ENCODE peak calls at places on chromosomes 12 and 14, in five cellular contexts. Q, G, K, Z and C are unnamed samples.

GRCh38 chr14:73888460-73888725 is 1.7 kb downstream of the ZNF410 start:
- DNase-seq in K (no peak), G (no peak), Q (no peak), Z (no peak), C (no peak)

GRCh38 chr14:22898302-22898894 is 15.4 kb downstream of the REM2 start:
- DNase-seq in G (no peak), Q (no peak), Z (no peak), K (no peak), C (no peak)

GRCh38 chr14:99224116-99224910 is 47.7 kb downstream of the BCL11B start:
- DNase-seq in Q (no peak), Z (no peak), G (no peak), K (no peak), C (no peak)

GRCh38 chr12:124397399-124397679 is 102.4 kb downstream of the RFLNA start:
- DNase-seq in K (no peak), G (no peak), Q (no peak), Z (no peak), C (no peak)

GRCh38 chr12:10909462-10909861 is at the start of gene TAS2R13:
- DNase-seq in G (no peak), Q (no peak), Z (no peak), K (no peak), C (no peak)

GRCh38 chr14:32639208-32639607 is 299.5 kb upstream of the NPAS3 start:
- DNase-seq in K (no peak), G (no peak), Z (no peak), Q (no peak), C (no peak)

GRCh38 chr14:64598404-64598803 is 48.6 kb downstream of the PPP1R36 start:
- DNase-seq in Q (no peak), Z (no peak), G (no peak), K (no peak), C (no peak)

GRCh38 chr12:74021937-74022336 is 515.7 kb upstream of the ATXN7L3B start:
- DNase-seq in Z (peak), K (peak), Q (no peak), G (no peak), C (no peak)

GRCh38 chr12:69779928-69780327 is 41.3 kb downstream of the RAB3IP start:
- DNase-seq in K (no peak), Z (peak), G (no peak), Q (no peak), C (no peak)

GRCh38 chr12:27922591-27923139 is 49.9 kb downstream of the PTHLH start:
- DNase-seq in K (no peak), G (no peak), Q (no peak), Z (no peak), C (no peak)

GRCh38 chr14:79375336-79375735 is 836.0 kb downstream of the DIO2 start:
- DNase-seq in G (no peak), Z (peak), Q (no peak), K (no peak), C (no peak)

GRCh38 chr12:88934163-88934747 is 354.0 kb upstream of the KITLG start:
- DNase-seq in K (no peak), Q (no peak), G (no peak), Z (no peak), C (no peak)

GRCh38 chr12:85633491-85633890 is 202.7 kb downstream of the RASSF9 start:
- DNase-seq in G (no peak), Z (no peak), Q (no peak), K (no peak), C (no peak)

GRCh38 chr14:39384177-39384576 is 48.1 kb downstream of the FBXO33 start:
- DNase-seq in Z (no peak), Q (no peak), G (no peak), K (no peak), C (no peak)

GRCh38 chr14:61404637-61405036 is 83.3 kb downstream of the PRKCH start:
- DNase-seq in Q (no peak), Z (no peak), G (no peak), K (no peak), C (no peak)

GRCh38 chr14:22391908-22392307 is 197.1 kb downstream of the DAD1 start:
- DNase-seq in K (no peak), G (no peak), Q (no peak), Z (peak), C (no peak)

GRCh38 chr14:60561845-60562746 is 53.1 kb downstream of the SIX6 start:
- DNase-seq in Z (peak), K (peak), G (no peak), Q (no peak), C (no peak)

GRCh38 chr14:104080557-104081492 is 4.7 kb upstream of the ASPG start:
- DNase-seq in K (no peak), Q (no peak), Z (no peak), G (no peak), C (peak)

GRCh38 chr14:87066221-87066817 is 926.7 kb downstream of the GALC start:
- DNase-seq in G (no peak), Q (no peak), K (no peak), Z (no peak), C (no peak)

GRCh38 chr14:57692671-57693070 is 173.2 kb downstream of the SLC35F4 start:
- DNase-seq in Z (no peak), G (no peak), Q (no peak), K (no peak), C (no peak)

GRCh38 chr12:45655186-45655585 is 74.3 kb upstream of the ARID2 start:
- DNase-seq in Q (no peak), K (no peak), Z (peak), G (no peak), C (no peak)

GRCh38 chr12:69484428-69484827 is 14.2 kb downstream of the FRS2 start:
- DNase-seq in Q (no peak), K (no peak), Z (no peak), G (no peak), C (no peak)

GRCh38 chr12:130677957-130678558 is 38.0 kb downstream of the RIMBP2 start:
- DNase-seq in K (no peak), Z (no peak), Q (no peak), G (no peak), C (no peak)

GRCh38 chr14:85415015-85415712 is 114.8 kb upstream of the FLRT2 start:
- DNase-seq in Z (no peak), G (no peak), Q (no peak), K (no peak), C (no peak)

GRCh38 chr12:53219116-53219955 is 12.3 kb upstream of the ITGB7 start:
- DNase-seq in Z (no peak), Q (no peak), K (peak), G (no peak), C (no peak)

GRCh38 chr12:92543359-92543758 is 159.4 kb upstream of the PLEKHG7 start:
- DNase-seq in G (no peak), Q (no peak), K (no peak), Z (no peak), C (no peak)

GRCh38 chr14:25411933-25412757 is 362.2 kb upstream of the STXBP6 start:
- DNase-seq in K (no peak), Q (no peak), G (no peak), Z (peak), C (no peak)

GRCh38 chr12:87953257-87953860 is 75.8 kb downstream of the C12orf50 start:
- DNase-seq in Z (peak), Q (no peak), K (no peak), G (no peak), C (no peak)

GRCh38 chr12:6327591-6328041 is 14.3 kb downstream of the TNFRSF1A start:
- DNase-seq in Z (no peak), Q (no peak), K (no peak), G (no peak), C (no peak)

GRCh38 chr12:6328045-6328779 is 13.7 kb downstream of the TNFRSF1A start:
- DNase-seq in Q (no peak), K (no peak), G (no peak), Z (no peak), C (no peak)

GRCh38 chr12:6324936-6325750 is 14.7 kb downstream of the PLEKHG6 start:
- DNase-seq in K (no peak), Q (no peak), G (no peak), Z (no peak), C (no peak)

GRCh38 chr12:6327159-6327558 is 14.7 kb downstream of the TNFRSF1A start:
- DNase-seq in Q (no peak), G (no peak), K (no peak), Z (no peak), C (no peak)

DNA sequence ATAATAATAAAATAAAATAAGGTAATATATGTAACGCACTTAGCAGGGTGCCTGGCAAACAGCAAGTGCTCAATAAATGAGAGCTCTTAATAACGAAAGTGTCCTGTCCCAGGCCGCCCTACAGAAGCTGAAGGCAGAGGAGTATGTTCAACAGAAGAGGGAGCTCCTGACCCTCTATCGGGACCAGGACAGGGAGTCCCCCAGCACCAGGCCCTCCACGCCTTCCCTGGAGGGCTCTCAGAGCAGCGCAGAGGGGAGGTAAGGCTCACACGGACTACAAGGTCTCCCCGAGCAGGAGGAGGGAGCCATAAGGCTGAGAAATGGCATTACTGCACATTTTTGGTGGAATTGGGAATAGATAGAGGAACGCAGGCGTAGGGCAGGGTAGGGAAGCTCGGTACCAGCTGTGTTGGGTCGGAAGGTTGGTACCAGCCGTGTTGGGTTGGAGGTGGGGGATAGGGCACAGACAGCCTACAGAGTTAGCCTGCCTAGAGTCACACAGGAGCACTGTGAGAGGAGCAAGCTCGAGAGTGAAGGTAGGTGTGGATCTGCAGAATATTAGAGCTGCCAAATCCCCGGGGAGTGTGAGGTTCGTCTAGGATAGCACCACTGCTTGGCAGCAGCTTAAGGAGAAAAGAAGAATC is 15.4 kb downstream of the TNFRSF1A start:
- DNase-seq in Z (peak), K (peak), Q (no peak), G (no peak), C (no peak)
- TF ChIP-seq CTCF in Z (peak), K (peak), Q (peak), G (peak), C (peak)

DNA sequence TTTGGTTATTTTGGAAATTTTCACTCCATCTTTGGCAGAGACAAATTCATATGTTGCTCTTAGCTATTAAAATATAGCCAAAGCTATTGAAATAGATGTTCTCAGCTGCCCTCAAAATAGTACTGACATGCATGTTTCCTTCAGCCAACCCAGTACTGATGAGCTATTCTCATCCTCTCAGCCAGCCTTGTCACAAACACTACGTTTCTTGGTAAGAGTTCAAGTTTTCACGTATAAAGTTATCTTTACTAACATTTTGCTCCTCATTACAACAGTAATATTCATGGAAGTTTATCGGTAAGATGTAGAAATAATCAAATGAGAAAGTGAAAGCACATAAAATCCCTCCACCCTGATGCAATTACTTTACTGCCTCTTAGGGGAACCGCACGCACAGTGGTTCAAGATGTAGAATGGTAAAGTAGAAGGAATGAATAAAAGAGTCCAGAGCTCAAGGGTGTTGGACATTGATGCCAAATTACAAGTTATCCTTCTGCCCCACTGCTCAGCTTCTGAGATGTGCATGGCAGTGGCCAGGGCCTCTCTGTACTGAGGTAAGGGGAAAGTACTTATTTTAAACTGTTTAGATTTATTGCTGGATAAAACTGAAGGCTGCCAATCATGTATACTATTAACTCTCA is 20.7 kb downstream of the GCH1 start:
- DNase-seq in G (no peak), Z (no peak), K (no peak), Q (no peak), C (no peak)
- TF ChIP-seq CTCF in G (no peak), Z (no peak), K (no peak), Q (no peak), C (no peak)

DNA sequence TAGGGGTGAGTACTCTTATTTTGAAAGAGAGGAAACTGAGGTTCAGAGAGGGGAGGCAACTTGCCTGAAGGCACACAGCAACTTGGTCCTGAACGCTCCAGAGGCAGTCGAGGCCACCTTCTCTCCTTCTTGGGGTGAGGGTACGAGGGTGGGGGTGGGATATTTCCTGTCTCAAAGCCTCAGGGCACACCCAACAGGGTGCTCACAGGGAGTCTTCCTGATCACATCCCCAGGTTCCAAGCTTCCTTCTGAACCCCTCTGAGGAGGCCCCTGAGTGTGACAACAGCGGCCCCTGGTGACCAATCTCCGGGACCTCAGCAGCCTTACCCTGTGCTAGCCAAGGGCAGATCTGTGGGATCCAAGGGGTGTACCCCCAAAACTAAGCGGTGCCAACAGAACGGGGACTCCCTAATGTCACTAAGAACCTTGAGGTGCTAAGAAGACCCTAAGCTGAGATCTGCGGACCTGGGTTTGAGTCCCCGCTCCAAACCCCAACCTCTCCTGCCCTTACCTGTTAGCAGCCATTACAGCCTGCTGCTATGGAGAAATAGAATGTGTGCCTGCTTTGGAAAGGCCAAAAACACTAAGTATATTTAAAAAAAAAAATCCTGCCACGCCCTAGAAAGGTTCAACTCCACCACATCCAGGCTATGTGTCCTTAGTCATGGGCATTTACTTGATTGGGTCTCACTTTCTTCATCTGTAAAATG is 57.9 kb downstream of the TRPV4 start:
- DNase-seq in Z (peak), K (peak), Q (no peak), G (no peak), C (peak)
- TF ChIP-seq CTCF in Z (peak), K (peak), Q (peak), G (peak), C (peak)

GRCh38 chr14:36646664-36647416 is 14.8 kb upstream of the PAX9 start:
- DNase-seq in K (peak), Z (peak), G (no peak), Q (no peak), C (no peak)
- TF ChIP-seq CTCF in K (no peak), Z (no peak), G (peak), Q (no peak), C (peak)

DNA sequence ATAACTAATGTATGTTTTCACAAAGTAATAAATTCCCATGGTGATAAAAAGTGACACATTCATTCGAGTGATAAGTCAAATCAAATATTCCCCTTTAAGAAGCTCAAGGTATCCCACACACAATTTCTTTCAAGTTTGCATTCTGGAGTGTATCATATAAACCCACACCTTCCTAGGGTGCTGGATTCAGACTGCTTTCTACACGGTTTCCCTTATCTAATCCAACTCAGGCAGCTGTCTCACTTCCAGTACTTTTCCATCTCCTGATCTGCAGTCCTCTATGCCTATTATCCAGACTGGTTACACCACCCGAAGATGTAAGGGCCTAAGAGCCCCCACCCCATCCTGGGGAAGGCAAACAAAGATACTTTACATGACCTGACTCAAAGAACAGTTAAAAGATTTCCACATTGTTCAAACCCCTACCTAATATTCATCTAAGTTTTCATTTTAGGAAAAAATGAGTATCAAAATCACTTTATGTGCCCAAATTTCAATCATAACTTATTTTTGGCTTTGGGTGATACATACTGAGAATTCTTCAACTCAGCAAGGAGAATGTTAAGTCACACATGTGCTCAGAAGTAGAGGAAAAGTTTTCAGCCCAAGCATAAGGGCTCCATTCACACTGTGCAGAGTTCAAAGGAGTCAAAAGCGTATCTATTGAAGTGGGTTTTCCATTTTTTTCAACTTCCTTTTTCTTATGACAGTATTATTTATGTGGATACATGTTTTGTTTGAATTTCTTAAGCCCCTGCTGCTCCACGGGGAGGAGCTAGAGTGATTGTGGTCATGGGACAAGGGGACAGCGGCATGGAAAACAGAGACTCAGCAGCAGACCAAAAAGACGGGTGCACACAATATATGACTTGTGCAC is 41.8 kb downstream of the CORO1C start:
- DNase-seq in G (no peak), Q (no peak), Z (no peak), K (no peak), C (no peak)
- TF ChIP-seq CTCF in G (no peak), Q (no peak), Z (no peak), K (peak), C (peak)

GRCh38 chr14:38210587-38211257 is 3.0 kb downstream of the SSTR1 start:
- DNase-seq in Z (peak), K (peak), G (no peak), Q (no peak), C (no peak)
- TF ChIP-seq CTCF in Z (no peak), K (peak), G (no peak), Q (no peak), C (no peak)

GRCh38 chr12:99810718-99811593 is 163.4 kb downstream of the GARIN6 start:
- DNase-seq in Z (no peak), K (no peak), Q (no peak), G (no peak), C (no peak)
- TF ChIP-seq CTCF in Z (no peak), K (peak), Q (peak), G (peak), C (peak)